ENCODE peak calls at places on chromosomes 4 and X, in four cellular contexts. One of them, this sample, is unnamed.

GRCh38 chrX:41192880-41193279 is 107.6 kb downstream of the USP9X start:
- DNase-seq in suprapubic skin: no peak
- DNase-seq in H1: no peak
- DNase-seq in HepG2: no peak
- DNase-seq in this sample: no peak

GRCh38 chr4:108060164-108060563 is 70.5 kb downstream of the HADH start:
- DNase-seq in suprapubic skin: no peak
- DNase-seq in H1: no peak
- DNase-seq in HepG2: peak
- DNase-seq in this sample: no peak

GRCh38 chrX:135424469-135424868 is 2.7 kb downstream of the SMIM10L2A start:
- DNase-seq in suprapubic skin: no peak
- DNase-seq in H1: no peak
- DNase-seq in HepG2: no peak
- DNase-seq in this sample: no peak

GRCh38 chrX:41258281-41258680 is 75.7 kb upstream of the DDX3X start:
- DNase-seq in suprapubic skin: no peak
- DNase-seq in H1: no peak
- DNase-seq in HepG2: no peak
- DNase-seq in this sample: no peak

GRCh38 chr4:176800891-176801534 is 8.3 kb upstream of the VEGFC start:
- DNase-seq in suprapubic skin: no peak
- DNase-seq in H1: no peak
- DNase-seq in HepG2: no peak
- DNase-seq in this sample: no peak

GRCh38 chr4:53235547-53235946 is 130.3 kb downstream of the SCFD2 start:
- DNase-seq in suprapubic skin: no peak
- DNase-seq in H1: no peak
- DNase-seq in HepG2: no peak
- DNase-seq in this sample: no peak

GRCh38 chr4:7725951-7726350 is 213.7 kb downstream of the AFAP1 start:
- DNase-seq in suprapubic skin: no peak
- DNase-seq in H1: no peak
- DNase-seq in HepG2: no peak
- DNase-seq in this sample: no peak

GRCh38 chrX:140343226-140343873 is 161.5 kb downstream of the SOX3 start:
- DNase-seq in suprapubic skin: no peak
- DNase-seq in H1: no peak
- DNase-seq in HepG2: no peak
- DNase-seq in this sample: no peak

GRCh38 chr4:186203391-186203802 is 12.0 kb downstream of the CYP4V2 start:
- DNase-seq in suprapubic skin: no peak
- DNase-seq in H1: no peak
- DNase-seq in HepG2: no peak
- DNase-seq in this sample: no peak

GRCh38 chrX:39162322-39162721 is 361.1 kb downstream of the MID1IP1 start:
- DNase-seq in suprapubic skin: no peak
- DNase-seq in H1: no peak
- DNase-seq in HepG2: no peak
- DNase-seq in this sample: peak

GRCh38 chr4:148453833-148454232 is 11.6 kb upstream of the NR3C2 start:
- DNase-seq in suprapubic skin: no peak
- DNase-seq in H1: no peak
- DNase-seq in HepG2: no peak
- DNase-seq in this sample: no peak

GRCh38 chrX:110226931-110227330 is 91.0 kb downstream of the AMMECR1 start:
- DNase-seq in suprapubic skin: no peak
- DNase-seq in H1: no peak
- DNase-seq in HepG2: no peak
- DNase-seq in this sample: no peak

GRCh38 chrX:7214251-7214650 is 66.3 kb upstream of the PUDP start:
- DNase-seq in suprapubic skin: no peak
- DNase-seq in H1: no peak
- DNase-seq in HepG2: no peak
- DNase-seq in this sample: no peak

GRCh38 chr4:142474398-142475087 is 371.6 kb downstream of the INPP4B start:
- DNase-seq in suprapubic skin: no peak
- DNase-seq in H1: no peak
- DNase-seq in HepG2: no peak
- DNase-seq in this sample: no peak

GRCh38 chrX:51837926-51838325 is 55.5 kb upstream of the MAGED1 start:
- DNase-seq in suprapubic skin: peak
- DNase-seq in H1: no peak
- DNase-seq in HepG2: no peak
- DNase-seq in this sample: peak

GRCh38 chr4:183492791-183493221 is 12.1 kb upstream of the ING2 start:
- DNase-seq in suprapubic skin: no peak
- DNase-seq in H1: no peak
- DNase-seq in HepG2: no peak
- DNase-seq in this sample: no peak

GRCh38 chr4:67236793-67237192 is 308.5 kb downstream of the CENPC start:
- DNase-seq in suprapubic skin: no peak
- DNase-seq in H1: no peak
- DNase-seq in HepG2: no peak
- DNase-seq in this sample: no peak

GRCh38 chrX:67288958-67289641 is 254.7 kb upstream of the AR start:
- DNase-seq in suprapubic skin: no peak
- DNase-seq in H1: no peak
- DNase-seq in HepG2: no peak
- DNase-seq in this sample: no peak

GRCh38 chrX:71095033-71095432 is 618 bp upstream of the FOXO4 start:
- DNase-seq in suprapubic skin: no peak
- DNase-seq in H1: no peak
- DNase-seq in HepG2: no peak
- DNase-seq in this sample: no peak

GRCh38 chr4:17310269-17310652 is 201.6 kb downstream of the QDPR start:
- DNase-seq in suprapubic skin: no peak
- DNase-seq in H1: no peak
- DNase-seq in HepG2: no peak
- DNase-seq in this sample: no peak

GRCh38 chr4:87908341-87908740 is 67.2 kb upstream of the SPP1 start:
- DNase-seq in suprapubic skin: no peak
- DNase-seq in H1: no peak
- DNase-seq in HepG2: no peak
- DNase-seq in this sample: no peak

GRCh38 chrX:28586891-28587635 is at the start of gene IL1RAPL1:
- DNase-seq in suprapubic skin: no peak
- DNase-seq in H1: no peak
- DNase-seq in HepG2: no peak
- DNase-seq in this sample: no peak

GRCh38 chrX:132127748-132128147 is at the start of gene FRMD7:
- DNase-seq in suprapubic skin: no peak
- DNase-seq in H1: no peak
- DNase-seq in HepG2: no peak
- DNase-seq in this sample: no peak

GRCh38 chr4:10746371-10747143 is 62.0 kb upstream of the CLNK start:
- DNase-seq in suprapubic skin: no peak
- DNase-seq in H1: no peak
- DNase-seq in HepG2: no peak
- DNase-seq in this sample: no peak

GRCh38 chr4:123786955-123787354 is 390.4 kb downstream of the SPRY1 start:
- DNase-seq in suprapubic skin: peak
- DNase-seq in H1: no peak
- DNase-seq in HepG2: no peak
- DNase-seq in this sample: peak

GRCh38 chr4:78876568-78877320 is 62.5 kb downstream of the PAQR3 start:
- DNase-seq in suprapubic skin: no peak
- DNase-seq in H1: no peak
- DNase-seq in HepG2: no peak
- DNase-seq in this sample: no peak

GRCh38 chr4:146742416-146742815 is 103.7 kb downstream of the POU4F2 start:
- DNase-seq in suprapubic skin: no peak
- DNase-seq in H1: no peak
- DNase-seq in HepG2: no peak
- DNase-seq in this sample: no peak

GRCh38 chr4:76979236-76979635 is 29.7 kb downstream of the SEPTIN11 start:
- DNase-seq in suprapubic skin: no peak
- DNase-seq in H1: no peak
- DNase-seq in HepG2: no peak
- DNase-seq in this sample: no peak

GRCh38 chrX:1657367-1658082 is 42.7 kb downstream of the ASMT start:
- DNase-seq in suprapubic skin: no peak
- DNase-seq in H1: no peak
- DNase-seq in HepG2: no peak
- DNase-seq in this sample: peak

GRCh38 chr4:22072726-22073125 is 124.2 kb upstream of the KCNIP4 start:
- DNase-seq in suprapubic skin: no peak
- DNase-seq in H1: no peak
- DNase-seq in HepG2: no peak
- DNase-seq in this sample: no peak

GRCh38 chrX:13691845-13692334 is 3.0 kb downstream of the RAB9A start:
- DNase-seq in suprapubic skin: no peak
- DNase-seq in H1: no peak
- DNase-seq in HepG2: peak
- DNase-seq in this sample: no peak

GRCh38 chr4:166816901-166817300 is 417.4 kb downstream of the SPOCK3 start:
- DNase-seq in suprapubic skin: no peak
- DNase-seq in H1: no peak
- DNase-seq in HepG2: no peak
- DNase-seq in this sample: peak

GRCh38 chrX:118116308-118117068 is at the start of gene KLHL13:
- DNase-seq in suprapubic skin: peak
- DNase-seq in H1: no peak
- DNase-seq in HepG2: no peak
- DNase-seq in this sample: peak
- TF ChIP-seq POLR2AphosphoS5 in suprapubic skin: no peak
- TF ChIP-seq POLR2AphosphoS5 in H1: no peak
- TF ChIP-seq POLR2AphosphoS5 in HepG2: no peak
- TF ChIP-seq POLR2AphosphoS5 in this sample: no peak

DNA sequence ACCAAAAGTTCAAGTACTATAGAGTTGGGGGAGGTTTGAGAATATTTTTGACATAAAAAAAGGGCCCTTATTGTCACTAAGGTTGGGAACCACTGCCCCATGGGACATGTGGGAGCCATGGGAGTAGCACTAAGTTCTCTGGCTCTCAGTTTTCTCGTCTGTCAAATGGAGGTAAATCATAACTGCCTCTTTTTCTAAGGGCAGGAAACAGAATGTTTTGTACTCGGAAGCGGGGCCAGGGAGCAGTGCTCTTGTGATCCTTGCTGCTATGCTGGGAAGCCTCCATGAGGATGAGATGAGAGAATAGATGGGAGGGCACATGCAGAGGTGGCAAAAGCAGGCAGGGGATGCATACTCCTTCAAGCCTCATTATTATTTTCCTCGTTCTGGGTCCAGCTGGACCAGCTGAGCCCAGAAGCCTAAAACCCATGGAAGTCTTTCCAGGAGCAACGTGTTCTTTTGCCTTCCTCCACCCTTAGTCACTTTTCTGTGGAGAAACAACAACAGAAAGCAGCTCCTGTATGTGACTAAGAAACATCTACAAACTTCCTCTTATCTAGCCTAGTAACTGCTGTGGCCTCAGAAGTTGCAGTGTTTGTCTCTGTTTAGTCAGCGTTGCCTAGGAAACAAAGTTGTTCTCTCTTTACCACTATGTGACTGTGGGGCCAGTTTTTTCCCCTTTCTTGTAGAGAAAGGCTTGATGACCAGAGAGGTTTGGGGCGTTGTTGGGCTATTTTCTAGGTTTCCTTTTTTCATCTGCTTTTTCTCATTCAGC is 64.8 kb downstream of the TSC22D3 start:
- DNase-seq in suprapubic skin: peak
- DNase-seq in H1: no peak
- DNase-seq in HepG2: peak
- DNase-seq in this sample: peak
- TF ChIP-seq EP300 in suprapubic skin: no peak
- TF ChIP-seq EP300 in H1: no peak
- TF ChIP-seq EP300 in HepG2: no peak
- TF ChIP-seq EP300 in this sample: peak

GRCh38 chr4:122525865-122526264 is 69.3 kb upstream of the IL2 start:
- DNase-seq in suprapubic skin: no peak
- DNase-seq in H1: no peak
- DNase-seq in HepG2: peak
- DNase-seq in this sample: no peak

GRCh38 chr4:122524176-122524575 is 67.7 kb upstream of the IL2 start:
- DNase-seq in suprapubic skin: no peak
- DNase-seq in H1: no peak
- DNase-seq in HepG2: no peak
- DNase-seq in this sample: no peak

GRCh38 chr4:122517345-122517744 is 60.8 kb upstream of the IL2 start:
- DNase-seq in suprapubic skin: no peak
- DNase-seq in H1: no peak
- DNase-seq in HepG2: no peak
- DNase-seq in this sample: no peak

DNA sequence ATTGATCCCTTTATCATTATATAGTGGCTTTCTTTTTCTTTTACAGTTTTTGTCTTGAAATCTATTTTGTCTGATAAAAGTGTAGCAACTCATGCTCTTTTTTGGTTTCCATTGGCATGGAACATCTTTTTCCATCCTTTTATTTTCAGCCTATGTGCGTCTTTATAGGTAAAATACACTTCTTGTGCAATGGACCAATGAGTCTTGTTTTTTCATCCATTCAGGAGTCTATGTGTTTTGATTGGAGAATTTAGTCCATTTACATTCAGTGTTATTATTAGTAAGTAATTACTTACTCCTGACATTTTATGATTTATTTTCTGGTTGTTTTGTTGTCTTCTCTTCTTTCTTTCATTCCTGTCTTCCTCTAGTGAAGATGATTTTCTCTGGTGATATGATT is 66.4 kb upstream of the IL2 start:
- DNase-seq in suprapubic skin: no peak
- DNase-seq in H1: no peak
- DNase-seq in HepG2: no peak
- DNase-seq in this sample: no peak
- TF ChIP-seq POLR2AphosphoS5 in suprapubic skin: no peak
- TF ChIP-seq POLR2AphosphoS5 in H1: no peak
- TF ChIP-seq POLR2AphosphoS5 in HepG2: no peak
- TF ChIP-seq POLR2AphosphoS5 in this sample: no peak

DNA sequence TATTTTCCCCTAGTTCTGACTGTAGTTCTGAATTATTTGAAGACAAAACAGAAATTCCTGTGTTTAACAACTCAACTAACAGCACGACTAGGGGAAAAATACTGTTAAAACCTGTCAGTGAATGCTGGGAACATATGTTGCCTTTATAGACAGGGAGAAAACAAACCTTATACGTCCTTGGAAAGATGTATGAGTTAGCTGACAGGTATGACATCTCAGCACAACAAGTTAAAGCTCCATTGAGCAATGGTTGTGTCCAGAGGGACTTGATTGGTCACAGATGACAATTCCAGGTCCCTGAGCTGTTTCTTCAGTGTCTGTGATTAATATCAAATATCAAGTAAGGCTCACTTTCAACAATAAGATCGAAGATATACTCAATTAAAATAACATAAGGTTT is 58.2 kb upstream of the DDIT4L start:
- DNase-seq in suprapubic skin: no peak
- DNase-seq in H1: no peak
- DNase-seq in HepG2: no peak
- DNase-seq in this sample: no peak
- TF ChIP-seq EP300 in suprapubic skin: no peak
- TF ChIP-seq EP300 in H1: no peak
- TF ChIP-seq EP300 in HepG2: no peak
- TF ChIP-seq EP300 in this sample: no peak